ENCODE peak calls at places on chromosomes 4 and X, in four cellular contexts. N, C, U and O are unnamed samples.

GRCh38 chr4:140151700-140152014 is 2.3 kb downstream of the MAML3 start:
- DNase-seq in N (peak; percentile 85), U (no peak), C (peak; percentile 92), O (peak; percentile 99)

GRCh38 chr4:33837043-33837442 is 2407.3 kb downstream of the ARAP2 start:
- DNase-seq in C (no peak), U (no peak), N (peak; percentile 80), O (peak; percentile 68)

GRCh38 chr4:13178621-13179020 is 305.5 kb downstream of the RAB28 start:
- DNase-seq in U (no peak), C (no peak), N (no peak), O (no peak)

GRCh38 chrX:137425273-137425902 is 140.5 kb upstream of the ZIC3 start:
- DNase-seq in N (no peak), C (no peak), U (no peak), O (peak; percentile 53)

GRCh38 chrX:1581132-1581531 is 10.3 kb upstream of the AKAP17A start:
- DNase-seq in U (peak; percentile 86), C (peak; percentile 56), N (no peak), O (peak; percentile 63)

GRCh38 chr4:127622923-127623754 is 9.6 kb upstream of the INTU start:
- DNase-seq in N (peak; percentile 33), U (peak; percentile 83), C (peak; percentile 86), O (peak; percentile 83)

GRCh38 chr4:81807386-81807785 is 335.7 kb upstream of the RASGEF1B start:
- DNase-seq in N (no peak), U (no peak), C (no peak), O (no peak)

GRCh38 chr4:24857996-24858395 is 54.8 kb downstream of the CCDC149 start:
- DNase-seq in C (no peak), N (peak; percentile 78), U (no peak), O (no peak)

GRCh38 chr4:19298998-19299397 is 952.7 kb upstream of the SLIT2 start:
- DNase-seq in N (peak; percentile 51), C (no peak), U (no peak), O (no peak)

GRCh38 chrX:101191217-101191750 is 28.3 kb upstream of the DRP2 start:
- DNase-seq in C (peak; percentile 63), U (peak; percentile 64), N (no peak), O (peak; percentile 74)

GRCh38 chrX:81308086-81308852 is 106.4 kb downstream of the SH3BGRL start:
- DNase-seq in N (no peak), U (no peak), C (no peak), O (no peak)

GRCh38 chrX:123920065-123920785 is 41.3 kb upstream of the STAG2 start:
- DNase-seq in U (no peak), N (peak; percentile 84), C (no peak), O (no peak)

GRCh38 chr4:95050980-95051688 is 293.4 kb downstream of the BMPR1B start:
- DNase-seq in N (no peak), U (no peak), C (peak; percentile 39), O (peak; percentile 13)

GRCh38 chr4:182289809-182290208 is 46.6 kb downstream of the TENM3 start:
- DNase-seq in C (peak; percentile 41), N (no peak), U (no peak), O (peak; percentile 24)

GRCh38 chr4:54746228-54746627 is 88.5 kb downstream of the KIT start:
- DNase-seq in N (no peak), C (no peak), U (no peak), O (no peak)

GRCh38 chr4:127995776-127996175 is 30.6 kb downstream of the ABHD18 start:
- DNase-seq in C (no peak), U (no peak), N (peak; percentile 35), O (no peak)

GRCh38 chr4:56787380-56787779 is 34.1 kb downstream of the SPINK2 start:
- DNase-seq in N (no peak), C (no peak), U (no peak), O (peak; percentile 64)

GRCh38 chr4:89434364-89434988 is 126.9 kb upstream of the GPRIN3 start:
- DNase-seq in U (no peak), C (no peak), N (peak; percentile 35), O (peak; percentile 55)

GRCh38 chr4:8293131-8293975 is 23.8 kb downstream of the HTRA3 start:
- DNase-seq in C (no peak), U (no peak), N (no peak), O (no peak)

GRCh38 chr4:83618431-83618830 is 82.5 kb downstream of the GPAT3 start:
- DNase-seq in N (peak; percentile 85), U (no peak), C (no peak), O (peak; percentile 74)

GRCh38 chrX:123859828-123860505 is at the start of gene XIAP:
- DNase-seq in C (peak; percentile 82), U (peak; percentile 78), N (peak; percentile 84), O (peak; percentile 94)

DNA sequence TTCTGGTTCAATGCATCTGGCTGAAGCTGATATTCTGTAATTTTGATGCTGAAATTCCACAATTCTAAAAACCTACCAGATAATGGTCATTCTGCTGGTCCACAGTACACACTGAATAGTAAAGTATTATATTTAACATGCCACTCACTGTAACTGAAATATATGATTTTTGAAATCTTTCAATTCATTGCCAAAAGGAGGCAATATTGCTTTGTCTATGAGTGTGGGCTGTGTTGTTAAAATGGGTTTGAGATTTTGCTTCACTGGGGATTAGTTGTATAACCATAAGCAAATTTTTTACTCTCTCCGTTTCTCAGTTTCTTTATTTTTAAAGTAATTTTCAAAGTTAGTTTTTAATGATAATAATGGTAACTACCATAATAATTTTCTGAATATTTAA is 1404.1 kb upstream of the IGFBP7 start:
- DNase-seq in C (no peak), U (no peak), N (no peak), O (no peak)
- H3K56ac ChIP-seq in C (no peak overlapping the region), U (no peak overlapping the region), N (no peak overlapping the region), O (no peak overlapping the region)

DNA sequence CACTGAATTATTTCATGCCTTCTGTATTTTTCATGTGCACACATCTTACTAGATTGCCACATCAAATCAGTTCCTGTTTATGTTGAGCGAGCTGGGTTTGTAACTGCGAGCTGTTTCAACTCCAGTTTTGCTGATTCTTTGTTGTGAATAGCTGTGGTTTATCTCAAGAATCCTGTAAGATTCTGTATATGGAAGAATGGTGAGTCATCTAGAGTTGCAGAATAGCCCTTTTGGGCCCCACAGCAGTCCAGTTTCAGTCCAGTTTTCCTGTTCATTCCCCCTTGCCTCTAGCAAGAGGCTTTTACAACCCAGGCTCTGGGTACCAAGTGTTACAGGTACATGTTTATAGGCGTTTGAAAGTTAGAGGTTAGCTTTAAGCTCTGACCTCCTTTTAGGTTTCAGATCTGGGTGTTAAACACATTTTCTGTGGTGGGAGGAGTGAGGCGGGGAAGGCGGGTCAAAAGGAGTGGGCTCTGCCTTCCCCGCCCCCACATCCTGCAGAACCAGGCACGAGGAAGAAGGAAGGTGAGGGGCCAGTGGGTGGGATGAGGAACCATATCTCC is 32.7 kb downstream of the TBC1D14 start:
- DNase-seq in U (no peak), N (peak; percentile 98), C (no peak), O (peak; percentile 49)
- H2BK5ac ChIP-seq in U (peak overlapping the region; percentile 19), N (peak overlapping the region; percentile 98), C (no peak overlapping the region), O (no peak overlapping the region)

GRCh38 chrX:63739885-63740284 is 45.1 kb downstream of the ARHGEF9 start:
- DNase-seq in U (no peak), N (no peak), C (peak; percentile 30), O (peak; percentile 23)

GRCh38 chrX:63740382-63740781 is 44.6 kb downstream of the ARHGEF9 start:
- DNase-seq in U (no peak), C (no peak), N (no peak), O (no peak)

GRCh38 chrX:63738696-63739095 is 46.3 kb downstream of the ARHGEF9 start:
- DNase-seq in C (no peak), N (peak; percentile 6), U (no peak), O (no peak)

DNA sequence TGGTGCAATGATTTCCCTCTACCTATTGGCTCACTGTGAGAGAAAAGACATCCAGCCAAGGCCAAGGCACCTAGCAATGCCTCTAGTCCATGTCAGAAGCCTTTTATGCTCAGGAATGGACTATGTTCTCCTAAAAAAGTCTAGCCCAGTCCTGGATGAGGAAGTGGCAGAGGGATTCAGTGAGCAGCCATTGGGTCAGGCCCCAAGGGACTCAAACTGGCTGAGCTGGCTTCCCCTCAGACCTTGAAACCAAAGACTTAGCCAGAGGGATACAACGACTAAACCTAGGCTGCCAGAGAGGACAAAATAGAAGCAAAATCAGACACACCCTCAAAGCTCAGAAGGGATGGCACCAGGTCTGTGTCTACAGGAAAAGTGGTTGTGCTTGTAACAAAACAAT is 49.1 kb downstream of the ARHGEF9 start:
- DNase-seq in C (no peak), U (no peak), N (no peak), O (no peak)
- H3K56ac ChIP-seq in C (no peak overlapping the region), U (no peak overlapping the region), N (no peak overlapping the region), O (no peak overlapping the region)

DNA sequence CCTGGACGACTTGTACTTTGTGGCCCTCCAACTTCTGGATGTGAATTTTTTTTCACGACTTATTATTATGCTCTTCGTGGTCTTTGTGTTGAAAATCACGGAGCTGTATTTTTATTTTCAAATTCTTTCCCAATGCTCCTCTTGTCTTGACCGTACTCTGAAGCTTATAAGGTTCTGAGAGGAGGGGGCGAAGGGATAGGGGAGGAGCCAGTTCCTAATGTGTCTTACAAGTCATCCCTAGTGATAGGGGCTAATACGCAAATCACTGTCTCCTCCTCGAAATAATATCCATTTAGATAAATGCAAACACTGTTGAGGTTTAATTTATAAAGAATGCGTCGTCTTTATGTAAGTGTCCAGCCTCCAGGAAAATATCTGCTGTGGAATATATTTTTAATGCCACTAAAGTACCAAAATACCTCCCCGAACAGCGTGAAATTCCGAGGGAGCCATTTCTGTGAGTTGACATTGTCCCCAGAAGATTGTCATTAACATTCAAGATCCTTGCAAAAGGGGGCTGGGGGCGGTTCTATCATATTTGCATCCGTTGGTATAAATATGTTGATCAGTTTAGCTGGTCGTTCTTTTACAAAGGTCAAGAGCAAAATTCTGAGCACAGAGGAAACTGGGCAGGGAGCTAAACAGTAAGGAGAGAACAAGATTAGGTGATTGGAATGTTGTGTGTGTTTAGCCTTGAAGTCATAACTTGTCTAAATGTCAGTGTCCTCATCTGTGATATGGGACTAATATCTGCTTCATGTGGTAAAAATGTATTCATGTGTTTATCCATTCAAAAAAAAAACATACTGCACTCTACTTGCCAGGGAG is 3.7 kb upstream of the FAT1 start:
- DNase-seq in C (no peak), U (no peak), N (peak; percentile 47), O (peak; percentile 84)
- H2BK5ac ChIP-seq in C (no peak overlapping the region), U (peak overlapping the region; percentile 58), N (peak overlapping the region; percentile 61), O (no peak overlapping the region)

GRCh38 chr4:119321921-119322687 is at the start of gene FABP2:
- DNase-seq in N (no peak), C (no peak), U (no peak), O (no peak)
- H3K56ac ChIP-seq in N (no peak within 1 kb of the TSS), C (no peak within 1 kb of the TSS), U (no peak within 1 kb of the TSS), O (no peak within 1 kb of the TSS)

GRCh38 chrX:17813277-17813676 is 47.8 kb downstream of the RAI2 start:
- DNase-seq in U (no peak), C (no peak), N (no peak), O (no peak)
- H2BK5ac ChIP-seq in U (no peak overlapping the region), C (no peak overlapping the region), N (no peak overlapping the region), O (no peak overlapping the region)

GRCh38 chr4:2048831-2049230 is 10.3 kb upstream of the NAT8L start:
- DNase-seq in U (peak; percentile 16), N (no peak), C (no peak), O (no peak)
- H3K56ac ChIP-seq in U (no peak overlapping the region), N (no peak overlapping the region), C (no peak overlapping the region), O (no peak overlapping the region)